ENCODE peak calls at places on chromosomes 5 and 9, in five cellular contexts. K, X, L, E and J are unnamed samples.

GRCh38 chr9:3699868-3700267 is 174.1 kb upstream of the RFX3 start:
- DNase-seq in K (no peak), X (no peak), L (no peak), E (no peak), J (no peak)

GRCh38 chr9:137031904-137032639 is at the start of gene FUT7:
- DNase-seq in K (no peak), X (no peak), L (no peak), E (no peak), J (no peak)

GRCh38 chr5:27854243-27854852 is 816.0 kb upstream of the CDH9 start:
- DNase-seq in K (no peak), X (no peak), L (no peak), E (peak), J (no peak)

GRCh38 chr5:126868961-126869451 is 92.1 kb downstream of the LMNB1 start:
- DNase-seq in K (no peak), X (peak), L (peak), E (no peak), J (no peak)

GRCh38 chr9:105405514-105406131 is 42.2 kb upstream of the FSD1L start:
- DNase-seq in K (no peak), X (no peak), L (no peak), E (peak), J (no peak)

GRCh38 chr9:113918697-113919390 is 42.7 kb downstream of the ZNF618 start:
- DNase-seq in K (no peak), X (no peak), L (peak), E (no peak), J (no peak)

GRCh38 chr5:131814990-131815389 is 18.2 kb upstream of the FNIP1 start:
- DNase-seq in K (no peak), X (peak), L (no peak), E (peak), J (no peak)

GRCh38 chr5:72093824-72094223 is 13.5 kb upstream of the MAP1B start:
- DNase-seq in K (no peak), X (no peak), L (no peak), E (no peak), J (no peak)

GRCh38 chr5:154764967-154765366 is 9.8 kb downstream of the LARP1 start:
- DNase-seq in K (no peak), X (no peak), L (no peak), E (no peak), J (no peak)

GRCh38 chr5:122195784-122196394 is 66.5 kb downstream of the ZNF474 start:
- DNase-seq in K (no peak), X (peak), L (no peak), E (peak), J (no peak)

GRCh38 chr9:129483467-129484324 is 137.2 kb downstream of the C9orf50 start:
- DNase-seq in K (no peak), X (peak), L (peak), E (peak), J (peak)

GRCh38 chr5:171600736-171601265 is 181.4 kb downstream of the FGF18 start:
- DNase-seq in K (no peak), X (no peak), L (peak), E (no peak), J (peak)

GRCh38 chr5:154077692-154078091 is 38.9 kb downstream of the MFAP3 start:
- DNase-seq in K (no peak), X (no peak), L (no peak), E (peak), J (no peak)

GRCh38 chr9:84152204-84152603 is 171.6 kb downstream of the RMI1 start:
- DNase-seq in K (no peak), X (no peak), L (no peak), E (no peak), J (no peak)

GRCh38 chr9:37920471-37921167 is 16.7 kb upstream of the SLC25A51 start:
- DNase-seq in K (no peak), X (no peak), L (peak), E (no peak), J (no peak)

GRCh38 chr9:78562021-78562420 is 265.1 kb downstream of the PSAT1 start:
- DNase-seq in K (no peak), X (no peak), L (no peak), E (no peak), J (no peak)

GRCh38 chr5:157306690-157307089 is 40.8 kb downstream of the CYFIP2 start:
- DNase-seq in K (no peak), X (no peak), L (no peak), E (no peak), J (no peak)

GRCh38 chr9:5113523-5113922 is 71.9 kb downstream of the INSL6 start:
- DNase-seq in K (no peak), X (no peak), L (no peak), E (no peak), J (no peak)

GRCh38 chr5:173671121-173671949 is 54.9 kb upstream of the BOD1 start:
- DNase-seq in K (no peak), X (no peak), L (peak), E (peak), J (peak)

GRCh38 chr9:92668746-92669526 is 995 bp downstream of the IPPK start:
- DNase-seq in K (no peak), X (peak), L (no peak), E (peak), J (no peak)

GRCh38 chr9:134592018-134592818 is 49.4 kb upstream of the COL5A1 start:
- DNase-seq in K (no peak), X (peak), L (no peak), E (peak), J (no peak)

GRCh38 chr5:132655821-132656773 is 1.9 kb upstream of the IL13 start:
- DNase-seq in K (no peak), X (peak), L (no peak), E (peak), J (no peak)

GRCh38 chr5:40791715-40792139 is 6.4 kb downstream of the PRKAA1 start:
- DNase-seq in K (no peak), X (no peak), L (no peak), E (no peak), J (no peak)

GRCh38 chr5:10301842-10302610 is 5.7 kb downstream of the CMBL start:
- DNase-seq in K (no peak), X (peak), L (no peak), E (peak), J (peak)

GRCh38 chr5:172646716-172647285 is 5.7 kb downstream of the NEURL1B start:
- DNase-seq in K (no peak), X (peak), L (no peak), E (no peak), J (no peak)

GRCh38 chr9:134666801-134667200 is 25.2 kb downstream of the COL5A1 start:
- DNase-seq in K (no peak), X (peak), L (no peak), E (peak), J (no peak)

GRCh38 chr9:133708123-133708769 is 29.9 kb downstream of the SARDH start:
- DNase-seq in K (no peak), X (no peak), L (peak), E (no peak), J (no peak)